ENCODE peak calls at places on chromosomes 4 and X, in four cellular contexts. J is H9, E is fibroblast of lung, L is colonic mucosa. Q is an unnamed sample.

GRCh38 chr4:145881991-145882390 is 56.6 kb downstream of the ZNF827 start:
- DNase-seq in J (no peak), E (no peak), L (peak), Q (peak)

GRCh38 chr4:119025440-119025839 is 110.2 kb upstream of the MYOZ2 start:
- DNase-seq in J (no peak), E (peak), L (peak), Q (no peak)

GRCh38 chr4:85681194-85681803 is 206.3 kb downstream of the ARHGAP24 start:
- DNase-seq in J (no peak), E (peak), L (peak), Q (no peak)

GRCh38 chrX:15721911-15722310 is 16.2 kb upstream of the CA5B start:
- DNase-seq in J (no peak), E (peak), L (no peak), Q (no peak)

GRCh38 chr4:53916431-53916889 is 147.9 kb downstream of the CHIC2 start:
- DNase-seq in J (no peak), E (no peak), L (no peak), Q (no peak)

GRCh38 chrX:133561251-133561650 is 146.0 kb upstream of the GPC4 start:
- DNase-seq in J (no peak), E (no peak), L (no peak), Q (no peak)

GRCh38 chrX:8139713-8140112 is 31.4 kb downstream of the VCX2 start:
- DNase-seq in J (no peak), E (peak), L (no peak), Q (no peak)

GRCh38 chr4:2402053-2402452 is 16.4 kb downstream of the ZFYVE28 start:
- DNase-seq in J (peak), E (no peak), L (peak), Q (no peak)

GRCh38 chrX:107894038-107894437 is 68.4 kb downstream of the MID2 start:
- DNase-seq in J (no peak), E (peak), L (peak), Q (peak)

GRCh38 chr4:143431526-143432257 is 81.8 kb upstream of the SMARCA5 start:
- DNase-seq in J (peak), E (no peak), L (no peak), Q (no peak)

GRCh38 chr4:128162434-128162833 is 101.3 kb downstream of the LARP1B start:
- DNase-seq in J (no peak), E (peak), L (no peak), Q (no peak)

GRCh38 chr4:124104628-124105027 is 607.9 kb downstream of the ANKRD50 start:
- DNase-seq in J (no peak), E (no peak), L (no peak), Q (no peak)

GRCh38 chr4:850323-850945 is 24.5 kb upstream of the CPLX1 start:
- DNase-seq in J (no peak), E (no peak), L (no peak), Q (no peak)

GRCh38 chr4:158428242-158428641 is 93.4 kb upstream of the RXFP1 start:
- DNase-seq in J (no peak), E (peak), L (no peak), Q (no peak)

GRCh38 chr4:151291485-151291884 is 14.5 kb downstream of the PRSS48 start:
- DNase-seq in J (no peak), E (no peak), L (no peak), Q (no peak)

DNA sequence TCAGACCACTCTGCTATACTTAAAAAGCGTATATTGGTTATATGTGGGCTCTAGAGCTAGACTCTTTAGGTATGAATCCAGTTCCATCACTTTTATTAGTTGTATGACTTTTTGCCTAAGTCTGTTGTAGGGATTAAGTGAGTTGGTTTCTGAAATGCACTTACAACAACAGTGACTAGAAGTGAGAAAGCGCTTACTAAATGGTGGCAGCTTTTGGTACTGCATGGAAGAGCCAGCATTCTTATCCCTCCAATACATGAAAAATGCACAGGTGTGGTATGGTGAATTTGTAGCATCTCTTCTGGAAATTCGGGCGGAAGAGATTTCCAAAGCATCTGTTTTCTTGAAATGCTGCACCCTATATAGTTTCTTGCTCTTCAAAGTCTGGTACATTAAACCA is 117.1 kb downstream of the SPANXA1 start:
- DNase-seq in J (no peak), E (no peak), L (no peak), Q (no peak)
- H3K27ac ChIP-seq in J (no peak), E (no peak), L (no peak), Q (no peak)

GRCh38 chr4:74873545-74874295 is 59.2 kb upstream of the PARM1 start:
- DNase-seq in J (no peak), E (peak), L (no peak), Q (peak)
- H3K9ac ChIP-seq in J (no peak), E (no peak), L (no peak), Q (peak)

GRCh38 chrX:49061916-49062315 is 3.1 kb downstream of the CCDC120 start:
- DNase-seq in J (no peak), E (no peak), L (no peak), Q (no peak)

GRCh38 chrX:49059209-49060191 is 701 bp downstream of the CCDC120 start:
- DNase-seq in J (no peak), E (no peak), L (no peak), Q (no peak)

GRCh38 chrX:49060914-49061313 is 2.1 kb downstream of the CCDC120 start:
- DNase-seq in J (no peak), E (no peak), L (no peak), Q (no peak)

GRCh38 chrX:49061490-49061889 is 2.7 kb downstream of the CCDC120 start:
- DNase-seq in J (no peak), E (no peak), L (no peak), Q (no peak)

DNA sequence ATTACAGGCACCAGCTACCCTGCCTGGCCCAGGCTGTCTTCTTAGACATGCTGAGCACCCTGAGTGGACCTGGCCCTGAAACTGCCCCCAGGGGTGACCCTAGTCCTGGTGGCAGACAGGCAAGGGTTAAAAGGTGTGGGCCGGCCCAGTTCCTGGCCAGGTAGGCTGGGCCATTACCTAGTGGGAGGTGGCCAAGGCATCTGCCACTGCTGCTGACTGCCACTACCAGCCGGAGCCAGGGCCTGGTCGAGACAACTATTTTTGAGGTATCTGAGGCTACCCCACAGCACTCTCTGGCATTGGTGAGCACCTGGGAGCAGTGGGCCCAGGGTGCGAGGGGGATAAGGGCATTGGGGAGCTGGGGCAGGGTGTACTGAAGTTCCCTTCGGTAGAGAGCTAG is at the start of gene CCDC120:
- DNase-seq in J (peak), E (no peak), L (peak), Q (no peak)
- H3K27ac ChIP-seq in J (no peak), E (no peak), L (peak), Q (no peak)

GRCh38 chr4:17066241-17066640 is 167.8 kb upstream of the LDB2 start:
- DNase-seq in J (no peak), E (no peak), L (no peak), Q (no peak)

GRCh38 chr4:17068885-17069284 is 170.4 kb upstream of the LDB2 start:
- DNase-seq in J (no peak), E (peak), L (no peak), Q (no peak)

GRCh38 chr4:17068396-17068795 is 170.0 kb upstream of the LDB2 start:
- DNase-seq in J (no peak), E (peak), L (no peak), Q (no peak)

GRCh38 chr4:17065821-17066220 is 167.4 kb upstream of the LDB2 start:
- DNase-seq in J (no peak), E (no peak), L (no peak), Q (no peak)

DNA sequence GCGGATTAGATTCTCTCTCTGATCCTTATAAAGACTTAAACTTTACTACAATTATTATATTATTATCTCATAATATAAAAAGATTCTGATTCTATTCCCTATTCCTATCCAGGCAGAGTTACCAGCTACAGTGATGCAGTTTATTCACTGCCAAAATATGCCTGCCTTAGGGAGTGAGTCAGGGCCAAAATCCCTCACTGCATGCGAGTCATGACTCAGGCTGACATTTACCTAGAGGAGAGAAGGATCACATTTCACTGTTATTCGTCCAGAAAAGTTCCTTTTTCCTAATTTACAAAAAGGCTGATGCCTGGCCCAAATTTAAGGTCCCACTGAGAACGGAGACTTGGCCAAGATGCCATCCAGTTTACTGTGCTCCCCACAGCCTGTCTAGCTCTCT is 168.5 kb upstream of the LDB2 start:
- DNase-seq in J (no peak), E (peak), L (no peak), Q (no peak)
- H3K9ac ChIP-seq in J (no peak), E (no peak), L (no peak), Q (no peak)

DNA sequence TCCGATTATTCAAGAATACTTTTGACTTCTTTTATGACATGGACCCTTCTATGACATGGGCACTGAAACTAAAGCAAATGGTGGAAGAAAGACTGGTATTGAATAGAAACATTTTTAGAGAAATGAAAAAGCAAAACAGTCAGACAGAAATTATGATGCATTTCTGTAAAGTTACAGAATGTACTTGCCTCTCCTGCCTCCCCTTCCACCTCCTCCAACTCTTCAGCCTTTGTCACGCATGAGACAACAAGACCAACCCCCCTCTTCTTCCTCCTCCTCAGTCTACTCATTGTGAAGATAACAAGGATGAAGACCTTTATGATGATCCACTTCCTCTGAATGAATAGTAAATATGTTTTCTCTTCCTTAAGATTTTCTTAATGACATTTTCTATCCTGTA is 46.3 kb upstream of the HUWE1 start:
- DNase-seq in J (no peak), E (no peak), L (no peak), Q (no peak)
- H3K27ac ChIP-seq in J (no peak), E (no peak), L (no peak), Q (no peak)

DNA sequence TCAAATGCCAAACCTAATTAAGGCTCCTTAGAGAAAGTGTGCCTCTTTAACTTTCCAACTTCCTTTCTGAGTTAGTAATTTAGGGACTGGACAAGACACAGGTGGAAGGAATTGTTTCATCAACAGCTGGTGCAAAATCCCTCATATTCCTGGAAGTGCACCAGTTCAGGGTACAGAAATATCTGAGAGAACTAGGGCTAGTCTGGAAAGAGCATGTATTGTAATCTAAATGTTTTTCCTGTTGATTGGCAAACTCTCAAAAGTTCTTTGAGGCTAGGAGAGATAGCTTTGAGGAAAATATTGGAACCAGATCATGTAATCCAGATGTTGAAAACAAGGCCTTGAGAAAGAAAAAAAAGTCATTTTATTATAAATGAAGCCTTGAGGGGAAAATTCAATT is 98.1 kb upstream of the C1GALT1C1 start:
- DNase-seq in J (no peak), E (peak), L (no peak), Q (no peak)
- H3K9ac ChIP-seq in J (no peak), E (no peak), L (no peak), Q (peak)

GRCh38 chr4:153549401-153549800 is 83.2 kb downstream of the TMEM131L start:
- DNase-seq in J (no peak), E (no peak), L (no peak), Q (no peak)

GRCh38 chr4:153556441-153556815 is 90.3 kb downstream of the TMEM131L start:
- DNase-seq in J (no peak), E (no peak), L (no peak), Q (no peak)

GRCh38 chr4:153553155-153553819 is 87.1 kb downstream of the TMEM131L start:
- DNase-seq in J (no peak), E (no peak), L (no peak), Q (no peak)

GRCh38 chr4:153555730-153556440 is 89.7 kb downstream of the TMEM131L start:
- DNase-seq in J (no peak), E (peak), L (peak), Q (no peak)

GRCh38 chr4:153553820-153554173 is 87.6 kb downstream of the TMEM131L start:
- DNase-seq in J (no peak), E (no peak), L (no peak), Q (no peak)
- H3K27ac ChIP-seq in J (no peak), E (no peak), L (no peak), Q (peak)

GRCh38 chr4:70713453-70714026 is 8.2 kb upstream of the RUFY3 start:
- DNase-seq in J (no peak), E (no peak), L (no peak), Q (no peak)

GRCh38 chr4:70712604-70713452 is 8.9 kb upstream of the RUFY3 start:
- DNase-seq in J (no peak), E (no peak), L (no peak), Q (no peak)

GRCh38 chr4:70714488-70714887 is 7.3 kb upstream of the RUFY3 start:
- DNase-seq in J (no peak), E (no peak), L (no peak), Q (no peak)

GRCh38 chr4:70715097-70715496 is 6.7 kb upstream of the RUFY3 start:
- DNase-seq in J (no peak), E (peak), L (no peak), Q (no peak)

DNA sequence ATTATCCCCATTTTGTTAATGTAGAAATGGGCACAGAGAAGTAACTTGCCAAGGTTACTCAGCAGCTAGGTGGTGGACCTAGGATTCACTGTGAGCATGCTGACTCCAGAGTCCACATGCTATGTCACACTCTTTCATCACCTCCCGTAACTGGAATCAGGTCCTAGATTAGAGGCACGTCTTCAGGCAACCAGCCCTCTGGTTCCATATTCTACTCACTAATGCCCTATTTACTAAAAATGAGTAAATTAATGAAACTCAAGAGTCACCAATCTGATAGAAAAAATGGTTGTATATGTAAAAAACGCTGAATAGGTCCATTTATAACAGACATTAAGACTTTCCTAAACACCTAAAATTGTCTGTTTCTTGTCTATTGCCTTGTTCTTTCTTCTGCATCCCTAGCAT is 7.7 kb upstream of the RUFY3 start:
- DNase-seq in J (no peak), E (peak), L (no peak), Q (no peak)
- H3K9ac ChIP-seq in J (no peak), E (no peak), L (no peak), Q (no peak)

Q was measured in Karpas-422.